ENCODE peak calls at places on chromosomes 12 and 14, in five cellular contexts. L is heart left ventricle, A is breast epithelium, S is suprapubic skin, Q is NB4. K is an unnamed sample.

GRCh38 chr12:96223411-96224218 is 29.4 kb downstream of the ELK3 start:
- DNase-seq in L (no peak), A (peak), S (no peak), Q (no peak), K (no peak)

GRCh38 chr12:22018860-22019259 is 27.2 kb upstream of the CMAS start:
- DNase-seq in L (no peak), A (no peak), S (no peak), Q (peak), K (no peak)

GRCh38 chr14:20624495-20625070 is 16.9 kb downstream of the OR6S1 start:
- DNase-seq in L (peak), A (no peak), S (peak), Q (peak), K (peak)

GRCh38 chr12:76413121-76413520 is 64.9 kb upstream of the BBS10 start:
- DNase-seq in L (no peak), A (no peak), S (no peak), Q (no peak), K (no peak)

GRCh38 chr14:53509227-53509822 is 356.2 kb upstream of the DDHD1 start:
- DNase-seq in L (peak), A (no peak), S (peak), Q (no peak), K (peak)

GRCh38 chr12:121167232-121167820 is 34.6 kb downstream of the P2RX7 start:
- DNase-seq in L (no peak), A (no peak), S (no peak), Q (peak), K (no peak)

GRCh38 chr12:87728936-87729593 is 300.1 kb downstream of the C12orf50 start:
- DNase-seq in L (no peak), A (no peak), S (no peak), Q (no peak), K (no peak)

GRCh38 chr14:63045612-63046320 is 508 bp upstream of the KCNH5 start:
- DNase-seq in L (peak), A (no peak), S (no peak), Q (no peak), K (no peak)

GRCh38 chr12:70983692-70984091 is 63.2 kb upstream of the PTPRR start:
- DNase-seq in L (no peak), A (no peak), S (no peak), Q (no peak), K (no peak)

GRCh38 chr14:44963775-44964380 is 1.9 kb downstream of the TOGARAM1 start:
- DNase-seq in L (no peak), A (no peak), S (no peak), Q (peak), K (no peak)

GRCh38 chr12:108313609-108314331 is 25.3 kb downstream of the CMKLR1 start:
- DNase-seq in L (peak), A (no peak), S (no peak), Q (peak), K (no peak)

GRCh38 chr12:38823743-38824142 is 81.6 kb downstream of the CPNE8 start:
- DNase-seq in L (no peak), A (no peak), S (no peak), Q (no peak), K (no peak)

GRCh38 chr14:20417250-20418186 is 4.2 kb upstream of the TEP1 start:
- DNase-seq in L (no peak), A (no peak), S (no peak), Q (no peak), K (peak)

GRCh38 chr12:63068857-63069442 is 82.1 kb downstream of the AVPR1A start:
- DNase-seq in L (no peak), A (no peak), S (no peak), Q (peak), K (no peak)
- TF ChIP-seq CTCF in L (peak), A (no peak), S (no peak), Q (peak), K (no peak)

GRCh38 chr12:56387152-56387551 is 24.5 kb upstream of the APOF start:
- DNase-seq in L (no peak), A (no peak), S (no peak), Q (peak), K (peak)

GRCh38 chr12:56377310-56377988 is 14.8 kb upstream of the APOF start:
- DNase-seq in L (no peak), A (no peak), S (no peak), Q (no peak), K (no peak)

GRCh38 chr12:56377989-56378316 is 15.3 kb upstream of the APOF start:
- DNase-seq in L (no peak), A (no peak), S (no peak), Q (no peak), K (no peak)

GRCh38 chr12:56385873-56386272 is 23.2 kb upstream of the APOF start:
- DNase-seq in L (no peak), A (no peak), S (no peak), Q (no peak), K (no peak)

DNA sequence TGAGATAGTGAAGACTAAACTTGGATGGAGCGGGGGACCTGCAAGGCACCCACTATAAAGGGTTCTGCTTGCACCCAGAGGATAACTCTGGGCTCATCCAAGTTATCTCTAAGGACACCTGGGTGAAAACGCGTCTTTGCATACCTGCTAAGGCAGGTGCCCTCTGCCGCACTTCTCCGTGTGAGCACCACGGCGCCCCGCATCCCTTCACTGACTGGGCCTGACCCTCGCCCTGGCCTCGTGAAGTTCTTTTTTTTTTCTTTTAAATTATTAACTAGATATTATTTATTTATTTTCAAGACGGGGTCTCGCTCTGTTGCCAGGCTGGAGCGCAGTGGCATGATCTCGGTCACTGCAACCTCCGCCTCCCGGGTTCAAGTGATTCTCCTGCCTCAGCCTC is 20.0 kb upstream of the APOF start:
- DNase-seq in L (no peak), A (no peak), S (no peak), Q (no peak), K (peak)
- TF ChIP-seq POLR2A in L (no peak), A (no peak), S (no peak), Q (no peak), K (no peak)

DNA sequence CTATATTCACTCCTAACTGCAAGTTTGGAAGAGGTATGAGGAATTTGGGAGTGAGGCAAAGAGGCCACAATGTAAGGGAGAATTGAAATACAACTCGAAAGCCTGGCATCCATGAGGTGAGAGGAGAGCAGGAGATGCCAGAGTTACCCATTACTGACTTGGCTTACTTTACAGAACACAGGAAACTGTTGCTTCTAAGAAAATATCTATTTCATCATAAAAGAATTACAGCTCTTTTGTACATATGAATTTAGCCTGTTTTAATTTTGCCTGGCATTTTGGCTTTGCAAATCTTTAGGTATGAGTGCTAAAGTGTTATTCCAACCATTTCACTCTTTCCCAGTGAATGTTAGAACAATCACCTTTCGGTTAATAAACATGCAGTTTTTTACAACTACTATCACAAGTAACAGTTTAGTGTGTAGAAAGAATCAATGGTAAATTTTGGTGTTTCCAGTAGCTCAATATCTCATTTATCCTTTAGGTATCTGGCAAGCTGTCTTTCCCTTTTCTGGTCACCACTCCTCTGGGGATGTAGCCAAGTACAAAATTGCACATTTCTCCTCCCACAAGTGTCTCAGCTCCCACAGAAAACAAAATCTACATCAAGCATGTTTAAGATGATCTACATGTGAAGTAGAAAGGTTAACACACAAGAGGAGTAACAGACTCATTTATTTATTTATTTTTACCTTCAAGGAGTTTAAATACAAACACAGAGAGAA is 196.6 kb upstream of the DCN start:
- DNase-seq in L (no peak), A (no peak), S (no peak), Q (no peak), K (no peak)
- TF ChIP-seq CTCF in L (no peak), A (no peak), S (no peak), Q (no peak), K (no peak)

GRCh38 chr12:41527529-41528116 is 339.5 kb downstream of the PDZRN4 start:
- DNase-seq in L (no peak), A (no peak), S (no peak), Q (no peak), K (no peak)
- TF ChIP-seq POLR2A in L (no peak), A (no peak), S (no peak), Q (no peak), K (no peak)

DNA sequence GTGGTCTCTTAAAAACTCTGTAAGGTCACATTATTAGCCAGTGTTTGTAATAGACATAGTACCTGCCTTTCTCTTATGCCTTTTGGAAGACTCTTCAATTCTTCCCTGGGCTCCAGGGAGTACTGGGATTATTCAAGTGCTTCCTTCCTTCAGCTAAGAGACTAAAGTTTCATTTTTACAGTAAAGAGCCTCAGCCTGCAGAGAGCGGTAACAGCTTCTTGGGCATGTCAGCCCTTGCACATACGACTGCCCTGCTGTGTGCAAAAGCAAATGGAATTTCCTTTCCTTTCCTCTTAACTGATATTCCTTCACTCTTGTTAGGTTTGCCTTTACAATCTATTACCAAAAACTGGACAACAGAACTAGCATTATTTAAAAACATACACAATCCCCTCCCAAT is 32.9 kb upstream of the AMIGO2 start:
- DNase-seq in L (no peak), A (no peak), S (no peak), Q (no peak), K (no peak)
- TF ChIP-seq CTCF in L (no peak), A (no peak), S (no peak), Q (no peak), K (no peak)

DNA sequence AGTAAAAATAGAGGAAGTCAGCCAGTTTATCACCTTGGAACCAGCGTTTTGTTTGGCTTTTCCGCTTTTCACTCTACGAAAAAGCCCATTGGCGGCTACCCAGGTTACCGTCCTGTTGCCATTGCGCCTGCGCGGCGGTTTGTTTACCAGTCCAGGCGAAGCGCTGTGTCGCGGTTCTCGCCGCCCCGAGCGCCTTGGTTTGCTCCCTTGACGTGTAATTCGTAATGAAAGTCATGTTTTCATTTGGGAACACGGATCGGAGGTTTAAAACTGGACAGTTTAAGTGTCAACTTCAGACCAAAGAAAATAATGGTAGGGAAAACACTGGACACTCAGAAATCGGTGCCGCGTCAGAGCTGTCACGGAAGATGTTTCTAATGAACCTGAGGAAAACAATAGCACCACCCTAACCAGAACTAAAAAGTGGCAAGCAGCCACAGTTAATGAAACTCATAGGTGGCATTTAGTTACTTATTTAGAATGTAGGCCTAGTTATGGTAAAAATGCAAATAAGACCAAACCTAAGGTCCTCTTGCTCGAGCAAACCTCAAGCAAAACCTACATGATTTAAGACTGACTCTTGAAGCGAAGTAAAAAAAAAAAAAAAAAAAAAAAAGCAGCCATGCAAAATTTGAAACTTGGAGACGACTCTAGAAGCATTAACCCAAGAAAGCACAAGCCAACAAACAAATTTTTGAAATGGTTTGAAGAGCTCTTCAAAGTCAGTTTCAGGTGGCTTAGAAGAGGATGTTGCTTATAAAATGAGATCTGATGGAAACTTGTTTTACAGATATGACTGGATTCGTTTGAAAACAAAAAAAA is 790 bp upstream of the GPR19 start:
- DNase-seq in L (peak), A (peak), S (peak), Q (peak), K (peak)
- TF ChIP-seq POLR2A in L (no peak), A (peak), S (peak), Q (peak), K (peak)